ENCODE peak calls at places on chromosomes 3 and 15, in ten cellular contexts. P is breast epithelium, B is small intestine, R is heart right ventricle, M is cardiac muscle cell, O is astrocyte, X is BE2C, V is pancreas, L is mesendoderm, G is sigmoid colon. D is an unnamed sample. For H3K4me1, the result is how much of the 10 kb centered on the place peaks cover.

GRCh38 chr3:195768414-195768813 is 43.3 kb downstream of the MUC4 start:
- DNase-seq in P (no peak), B (no peak), R (no peak), V (no peak), L (no peak), M (no peak), O (no peak), G (no peak), X (no peak), D (no peak)

GRCh38 chr3:113058188-113058587 is 67.4 kb downstream of the GTPBP8 start:
- DNase-seq in X (no peak), P (no peak), G (no peak), O (no peak), L (no peak), V (no peak), B (no peak), M (no peak), R (no peak), D (no peak)

GRCh38 chr3:171491412-171491811 is 31.2 kb upstream of the TNIK start:
- DNase-seq in L (no peak), O (no peak), G (no peak), V (no peak), P (no peak), B (peak), M (no peak), X (no peak), R (no peak), D (no peak)

GRCh38 chr3:84621823-84622222 is 337.0 kb upstream of the CADM2 start:
- DNase-seq in B (no peak), M (no peak), V (no peak), G (no peak), O (no peak), P (no peak), X (no peak), L (no peak), R (no peak), D (no peak)

GRCh38 chr3:133547432-133548041 is 25.9 kb upstream of the CDV3 start:
- DNase-seq in R (no peak), P (no peak), X (no peak), O (peak), M (peak), L (peak), B (no peak), G (peak), V (no peak), D (no peak)

GRCh38 chr15:65312400-65312916 is 8.0 kb downstream of the RNU5B-1 start:
- DNase-seq in X (peak), L (no peak), B (no peak), M (peak), R (peak), G (no peak), P (no peak), O (no peak), V (no peak), D (no peak)

GRCh38 chr3:188179006-188179966 is 25.3 kb downstream of the LPP start:
- DNase-seq in V (no peak), X (no peak), L (peak), M (no peak), R (peak), B (no peak), O (peak), G (peak), P (no peak), D (peak)

GRCh38 chr3:9695322-9695721 is 8.3 kb upstream of the CPNE9 start:
- DNase-seq in M (no peak), G (no peak), L (no peak), R (peak), P (no peak), V (no peak), B (no peak), X (no peak), O (no peak), D (no peak)

GRCh38 chr3:132232231-132232792 is 84.9 kb upstream of the ACP3 start:
- DNase-seq in V (no peak), X (no peak), G (no peak), P (no peak), B (no peak), M (peak), O (peak), L (no peak), R (no peak), D (no peak)

GRCh38 chr3:148400754-148401153 is 296.9 kb upstream of the AGTR1 start:
- DNase-seq in R (no peak), V (no peak), P (no peak), L (no peak), X (no peak), M (peak), B (no peak), O (no peak), G (no peak), D (no peak)

GRCh38 chr3:11718582-11719405 is 75.1 kb upstream of the VGLL4 start:
- DNase-seq in P (peak), M (peak), R (peak), X (peak), G (peak), L (peak), V (peak), B (peak), O (peak), D (peak)

GRCh38 chr3:177468331-177468730 is 271.0 kb upstream of the TBL1XR1 start:
- DNase-seq in O (peak), P (no peak), V (no peak), M (peak), B (no peak), G (no peak), L (peak), X (no peak), R (no peak), D (no peak)
- H3K4me1 ChIP-seq in O (under half), P (under half), V (under half), M (under half), B (under half), G (half or more), L (under half), X (under half), R (under half), D (under half)

DNA sequence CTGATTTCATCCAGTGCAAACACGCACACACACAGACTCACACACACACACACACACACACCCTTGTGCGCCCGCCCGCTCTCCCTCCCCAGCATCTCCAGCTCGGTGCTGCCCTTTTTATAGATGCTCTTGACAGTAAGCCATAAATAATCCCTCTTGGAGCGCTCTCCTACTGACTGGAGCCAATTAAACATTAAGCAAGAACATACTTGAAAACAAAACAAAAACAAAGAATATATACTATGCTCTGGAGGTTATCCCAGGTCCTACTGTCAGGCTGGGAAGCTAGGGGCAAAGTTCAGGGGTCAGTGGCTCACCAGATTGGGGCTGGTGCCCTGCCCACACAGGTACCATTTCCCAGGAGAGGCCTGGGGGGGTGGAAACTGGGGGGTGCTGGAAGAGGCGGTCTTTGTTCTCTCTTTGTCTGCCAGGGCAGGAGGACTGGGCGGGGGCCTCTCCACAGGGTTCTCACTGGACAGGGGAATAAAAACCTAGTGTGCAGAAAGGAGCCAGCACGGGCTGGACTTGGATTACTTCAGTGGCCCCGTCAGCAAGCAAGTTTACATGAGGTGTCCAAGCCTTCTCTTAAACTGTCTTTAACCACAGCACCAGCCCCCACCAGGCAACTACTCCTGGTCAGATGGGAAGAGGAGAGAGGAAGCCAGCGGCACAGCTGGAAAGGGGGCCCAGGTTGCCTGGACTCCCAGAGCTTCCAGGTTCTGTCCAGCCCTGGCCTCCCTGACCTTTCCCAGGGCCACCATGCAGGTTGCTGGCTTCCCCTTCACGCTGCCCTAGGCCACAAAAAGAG is 16.1 kb downstream of the BMF start:
- DNase-seq in R (peak), P (no peak), G (peak), B (peak), V (no peak), X (no peak), M (peak), L (no peak), O (peak), D (no peak)
- H3K4me1 ChIP-seq in R (half or more), P (under half), G (half or more), B (under half), V (half or more), X (under half), M (half or more), L (under half), O (under half), D (half or more)

DNA sequence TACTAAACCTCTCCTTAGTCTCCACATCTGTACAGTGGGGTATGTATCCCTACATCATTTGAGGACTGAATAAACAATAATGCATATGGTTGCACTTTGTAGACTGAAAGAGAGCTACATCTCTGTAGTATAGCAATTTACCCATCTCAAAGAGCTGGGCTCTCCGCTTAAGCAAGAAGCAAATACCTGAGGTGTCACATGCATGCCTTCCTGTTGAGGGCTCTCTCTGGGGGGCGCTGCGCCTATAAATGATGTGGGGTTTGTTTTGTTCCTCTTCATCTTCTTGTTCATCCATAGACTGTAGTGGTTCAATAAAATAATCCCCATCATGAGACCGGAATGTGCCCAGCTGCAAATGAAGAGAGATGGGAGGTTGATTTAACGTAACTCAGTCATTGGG is 6.8 kb downstream of the ADAMTS9 start:
- DNase-seq in R (no peak), B (no peak), O (no peak), P (no peak), M (no peak), G (no peak), V (no peak), X (no peak), L (no peak), D (no peak)
- H3K4me1 ChIP-seq in R (under half), B (under half), O (under half), P (under half), M (under half), G (under half), V (under half), X (under half), L (under half), D (under half)

GRCh38 chr3:141410861-141411771 is 42.8 kb downstream of the ZBTB38 start:
- DNase-seq in L (no peak), G (no peak), B (no peak), P (no peak), O (peak), V (no peak), X (no peak), M (peak), R (no peak), D (no peak)
- H3K4me1 ChIP-seq in L (under half), G (half or more), B (under half), P (under half), O (half or more), V (half or more), X (under half), M (under half), R (half or more), D (under half)

GRCh38 chr3:141529256-141530132 is 42.7 kb downstream of the RASA2 start:
- DNase-seq in R (no peak), X (no peak), V (no peak), B (no peak), L (no peak), P (no peak), O (no peak), G (no peak), M (no peak), D (no peak)

GRCh38 chr3:141524988-141525387 is 38.2 kb downstream of the RASA2 start:
- DNase-seq in G (no peak), R (no peak), M (no peak), L (no peak), P (no peak), O (no peak), V (no peak), X (no peak), B (no peak), D (no peak)

GRCh38 chr3:141525813-141526212 is 39.0 kb downstream of the RASA2 start:
- DNase-seq in G (no peak), L (no peak), X (no peak), V (no peak), B (no peak), P (no peak), R (no peak), M (no peak), O (no peak), D (no peak)

GRCh38 chr3:141528837-141529236 is 42.0 kb downstream of the RASA2 start:
- DNase-seq in M (no peak), L (no peak), V (no peak), B (no peak), P (no peak), X (no peak), G (no peak), R (no peak), O (no peak), D (no peak)

GRCh38 chr3:141526709-141527108 is 39.9 kb downstream of the RASA2 start:
- DNase-seq in M (no peak), L (no peak), G (no peak), X (no peak), O (no peak), V (no peak), R (no peak), P (no peak), B (no peak), D (no peak)
- H3K4me1 ChIP-seq in M (under half), L (under half), G (under half), X (under half), O (under half), V (under half), R (half or more), P (under half), B (under half), D (under half)

D was measured in OCI-LY7.